ENCODE peak calls at places on chromosomes 7 and 10, in four cellular contexts. F is body of pancreas, C is prostate gland, B is gastrocnemius medialis. M is an unnamed sample.
A peak's percentile ranks its signal among the peaks of the same experiment; 100 is the strongest.

GRCh38 chr10:133381041-133381440 is 2.0 kb downstream of the PAOX start:
- DNase-seq in F (no peak), B (no peak), C (no peak), M (no peak)

GRCh38 chr7:140205600-140205999 is 28.8 kb upstream of the KDM7A start:
- DNase-seq in C (no peak), F (no peak), B (no peak), M (no peak)

GRCh38 chr10:76547352-76547972 is 1090.1 kb downstream of the KCNMA1 start:
- DNase-seq in F (peak; percentile 90), C (peak; percentile 82), B (peak; percentile 59), M (peak; percentile 93)

GRCh38 chr7:95066736-95067530 is 159.5 kb downstream of the PPP1R9A start:
- DNase-seq in C (no peak), F (no peak), B (no peak), M (no peak)

GRCh38 chr10:103784723-103785418 is 70.5 kb downstream of the SH3PXD2A start:
- DNase-seq in F (peak; percentile 27), C (peak; percentile 40), B (peak; percentile 58), M (no peak)

GRCh38 chr10:55793024-55793423 is 568.0 kb downstream of the ZWINT start:
- DNase-seq in F (no peak), B (no peak), C (no peak), M (no peak)

GRCh38 chr10:99337261-99337905 is 8.2 kb downstream of the CNNM1 start:
- DNase-seq in B (no peak), F (no peak), C (no peak), M (no peak)

GRCh38 chr10:28668363-28669226 is 8.7 kb upstream of the BAMBI start:
- DNase-seq in B (no peak), C (peak; percentile 9), F (peak; percentile 65), M (peak; percentile 88)

GRCh38 chr7:14754631-14755030 is 147.9 kb downstream of the DGKB start:
- DNase-seq in F (no peak), C (no peak), B (no peak), M (no peak)

GRCh38 chr7:158809596-158809995 is 19.7 kb downstream of the ESYT2 start:
- DNase-seq in F (no peak), C (no peak), B (no peak), M (no peak)

GRCh38 chr7:14275346-14275745 is 285.9 kb upstream of the ETV1 start:
- DNase-seq in B (no peak), C (no peak), F (no peak), M (no peak)

GRCh38 chr10:30368065-30368718 is 19.1 kb upstream of the MTPAP start:
- DNase-seq in F (peak; percentile 18), B (no peak), C (peak; percentile 43), M (peak; percentile 87)

GRCh38 chr7:120550494-120551048 is 277.6 kb downstream of the KCND2 start:
- DNase-seq in C (no peak), B (no peak), F (no peak), M (no peak)

GRCh38 chr7:29807179-29807841 is 1.0 kb downstream of the WIPF3 start:
- DNase-seq in B (peak; percentile 53), C (no peak), F (peak; percentile 58), M (no peak)
- TF ChIP-seq CTCF in B (peak; percentile 27), C (no peak), F (peak; percentile 44), M (no peak)

DNA sequence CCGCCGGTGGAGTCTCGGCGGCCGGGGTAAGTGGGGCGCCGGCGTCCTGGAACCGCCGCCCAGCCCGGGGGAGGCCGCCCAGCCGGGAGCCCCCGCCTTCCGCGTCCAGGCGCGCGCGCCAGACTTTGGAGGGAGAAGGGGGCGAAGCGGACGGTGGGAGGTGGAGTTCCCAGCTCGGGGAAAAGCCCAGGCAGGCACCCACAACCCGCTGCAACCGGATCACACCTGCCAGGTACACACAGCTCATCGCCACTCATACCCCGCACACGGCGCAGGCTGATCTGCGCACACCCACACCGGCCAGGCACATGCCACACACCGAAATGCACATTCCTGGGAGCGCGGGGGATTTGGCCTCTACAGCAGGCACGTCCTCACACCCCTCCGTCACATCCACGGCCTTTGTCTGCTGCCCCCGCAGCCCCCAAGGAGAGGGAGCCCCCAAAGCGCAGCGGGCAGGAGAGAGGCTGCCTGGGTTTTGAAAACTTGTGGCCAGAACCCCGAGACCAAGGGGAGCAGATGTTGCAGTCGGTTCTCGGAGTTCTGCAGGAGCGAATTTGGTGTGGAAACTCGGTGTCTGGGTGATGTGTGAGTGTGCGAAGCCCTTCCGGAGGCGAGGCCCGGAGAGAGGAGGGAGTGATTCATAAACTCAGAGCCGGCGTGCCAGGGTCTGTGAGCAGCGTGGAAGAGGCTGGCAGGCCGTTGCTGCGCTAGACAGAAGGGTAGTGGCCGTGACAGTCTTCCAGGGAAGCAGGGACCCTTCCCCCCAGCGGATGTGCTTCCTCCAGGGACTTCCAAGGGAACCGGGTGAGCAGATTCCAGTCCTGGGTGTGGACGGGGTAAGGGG is 697 bp downstream of the CHST3 start:
- DNase-seq in B (no peak), C (peak; percentile 60), F (peak; percentile 44), M (no peak)
- TF ChIP-seq POLR2A in B (no peak), C (no peak), F (no peak), M (no peak)

GRCh38 chr10:102467971-102468438 is 16.7 kb upstream of the C10orf95 start:
- DNase-seq in C (no peak), F (peak; percentile 66), B (no peak), M (no peak)
- H3K4me3 ChIP-seq in C (no peak overlapping the region), F (no peak overlapping the region), B (no peak overlapping the region), M (no peak overlapping the region)

GRCh38 chr7:130998993-130999602 is 265.1 kb upstream of the KLF14 start:
- DNase-seq in B (no peak), C (no peak), F (no peak), M (no peak)
- TF ChIP-seq CTCF in B (no peak), C (no peak), F (no peak), M (no peak)

DNA sequence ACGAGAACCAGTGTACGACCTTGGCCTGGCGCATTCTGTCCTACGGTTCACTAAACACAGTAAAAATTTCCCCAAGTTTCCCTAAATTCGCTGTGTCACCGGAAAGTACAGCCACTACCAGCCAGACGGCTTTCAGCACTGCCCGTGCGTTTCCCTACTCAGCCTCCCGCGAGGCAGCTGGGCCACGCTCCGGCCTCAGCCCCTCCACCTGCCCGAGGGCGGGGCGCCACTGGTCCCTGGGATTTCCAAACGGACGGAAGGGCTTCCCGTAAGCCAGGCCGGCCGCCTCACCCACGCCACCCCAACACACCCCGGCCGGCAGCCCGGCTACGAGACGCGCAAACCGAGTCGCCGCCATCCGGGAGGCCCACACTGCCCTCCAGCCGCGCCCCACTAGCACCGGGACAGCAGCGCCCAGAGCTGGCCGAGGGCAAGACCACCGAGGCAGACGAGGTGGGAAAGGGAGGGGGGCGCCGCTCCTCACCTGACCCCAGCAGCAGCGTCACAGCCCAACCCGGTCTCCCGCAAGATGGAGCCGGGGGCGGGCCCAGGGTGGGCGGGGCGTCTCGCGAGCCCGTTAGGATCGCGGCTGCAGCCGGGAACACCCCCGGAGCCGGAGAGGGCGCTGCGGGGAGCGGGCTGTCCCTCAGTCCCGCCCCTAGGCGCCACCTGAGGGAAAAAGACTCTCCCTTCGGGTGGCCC is at the start of gene ANXA7:
- DNase-seq in F (peak; percentile 97), C (peak; percentile 93), B (peak; percentile 89), M (peak; percentile 98)
- TF ChIP-seq POLR2A in F (peak; percentile 80), C (peak; percentile 72), B (peak; percentile 82), M (peak; percentile 27)

GRCh38 chr7:116393654-116394053 is 105.9 kb upstream of the CAV2 start:
- DNase-seq in C (no peak), B (peak; percentile 3), F (no peak), M (no peak)

GRCh38 chr7:116392806-116393205 is 106.7 kb upstream of the CAV2 start:
- DNase-seq in B (no peak), C (no peak), F (no peak), M (no peak)

GRCh38 chr7:116394106-116394505 is 105.4 kb upstream of the CAV2 start:
- DNase-seq in B (no peak), C (no peak), F (no peak), M (no peak)

GRCh38 chr7:116398672-116399071 is 100.9 kb upstream of the CAV2 start:
- DNase-seq in B (no peak), C (no peak), F (no peak), M (no peak)

DNA sequence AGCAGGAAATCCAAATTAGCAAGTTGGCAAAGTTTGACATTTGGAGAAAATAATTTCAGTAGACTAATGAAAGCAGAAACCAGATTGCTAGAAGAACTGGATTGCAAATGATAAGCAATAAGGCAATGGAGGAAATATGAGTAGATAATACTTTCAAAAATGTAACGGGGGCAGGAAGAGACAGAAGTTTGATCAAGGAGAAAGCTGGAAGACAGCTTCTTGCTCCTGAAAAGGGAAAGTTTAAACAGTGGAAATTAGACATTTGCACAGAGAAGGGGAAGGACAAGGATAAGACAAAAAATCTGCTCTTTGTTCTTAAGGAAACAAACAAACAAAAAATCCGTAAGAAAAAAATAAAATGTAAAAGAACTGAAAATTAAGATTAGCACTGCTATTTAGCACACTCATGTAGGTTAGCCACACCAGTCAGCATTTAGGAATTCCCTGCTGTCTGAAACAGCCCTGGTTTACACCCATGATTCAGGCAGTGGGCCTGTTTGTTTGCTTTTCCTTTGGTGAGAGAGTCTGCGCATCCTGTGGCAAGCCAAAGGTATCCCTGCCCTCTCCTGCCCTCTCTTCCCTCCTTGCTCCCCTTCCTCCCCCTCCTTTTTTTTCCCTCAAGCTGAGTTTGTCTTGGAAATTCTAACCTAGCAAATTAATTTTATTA is 104.3 kb upstream of the CAV2 start:
- DNase-seq in C (no peak), F (no peak), B (no peak), M (no peak)
- H3K4me3 ChIP-seq in C (no peak overlapping the region), F (no peak overlapping the region), B (no peak overlapping the region), M (no peak overlapping the region)

DNA sequence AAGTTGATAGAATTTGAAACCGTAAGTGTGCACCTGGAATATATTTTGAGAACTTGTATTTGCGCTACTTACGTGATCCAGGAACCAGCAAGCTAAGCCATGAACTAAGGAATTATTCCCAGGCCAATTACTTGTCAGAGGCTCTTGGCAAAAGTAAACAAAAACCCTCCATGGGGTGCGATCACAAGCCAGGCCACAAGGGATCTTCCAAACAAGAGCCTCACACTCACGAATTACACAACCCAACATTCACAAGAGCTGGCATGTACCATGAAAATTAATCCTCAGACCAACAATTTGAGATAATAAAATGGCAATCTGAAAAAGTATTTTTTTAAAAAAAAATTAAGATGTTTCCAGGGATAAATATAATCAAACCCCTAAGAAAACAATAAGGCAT is 467.0 kb upstream of the AKR1E2 start:
- DNase-seq in B (peak; percentile 9), C (no peak), F (no peak), M (no peak)
- TF ChIP-seq CTCF in B (no peak), C (no peak), F (no peak), M (no peak)

DNA sequence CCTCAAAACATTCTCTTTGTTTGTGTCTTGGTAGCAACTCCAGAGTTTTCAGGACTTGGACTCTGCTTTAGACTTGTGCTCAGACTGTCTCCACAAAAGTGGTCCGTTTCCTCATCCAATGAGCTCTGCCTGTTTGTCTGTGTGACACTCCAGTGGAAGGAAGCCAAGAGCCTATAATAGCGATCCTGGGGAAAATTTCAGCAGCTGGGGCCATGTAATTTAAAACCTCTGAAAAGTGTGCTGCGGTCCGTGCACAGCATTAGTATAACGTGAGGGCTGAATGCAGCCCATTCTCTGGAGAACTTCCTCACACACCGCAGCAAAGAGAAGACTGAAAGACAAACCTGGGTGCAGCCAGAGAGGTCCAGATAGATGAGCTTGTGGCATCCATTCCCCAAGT is at the start of gene LRRC17:
- DNase-seq in B (no peak), C (no peak), F (no peak), M (no peak)
- TF ChIP-seq POLR2A in B (no peak), C (no peak), F (no peak), M (no peak)

GRCh38 chr10:15253951-15254807 is 85.7 kb upstream of the NMT2 start:
- DNase-seq in B (no peak), C (no peak), F (peak; percentile 62), M (no peak)
- H3K4me3 ChIP-seq in B (peak overlapping the region; percentile 15), C (no peak overlapping the region), F (no peak overlapping the region), M (no peak overlapping the region)

GRCh38 chr10:116545122-116545521 is 609 bp upstream of the PNLIP start:
- DNase-seq in F (no peak), B (no peak), C (no peak), M (no peak)
- TF ChIP-seq CTCF in F (no peak), B (no peak), C (no peak), M (no peak)